ENCODE peak calls at places on chromosome 17, in ten cellular contexts. N, R, Q, M, H, G, L, Z, C and K are unnamed samples.

GRCh38 chr17:81390436-81391214 is 4.6 kb upstream of the BAHCC1 start:
- DNase-seq in Q (no peak), G (no peak), H (no peak), C (no peak), Z (no peak), N (no peak), M (no peak), R (no peak), L (no peak), K (no peak)

GRCh38 chr17:27585792-27586191 is 45.2 kb upstream of the LGALS9 start:
- DNase-seq in Z (no peak), H (no peak), R (no peak), C (no peak), L (no peak), M (no peak), Q (no peak), G (no peak), N (no peak), K (no peak)

GRCh38 chr17:17057057-17057551 is 14.8 kb downstream of the MPRIP start:
- DNase-seq in L (no peak), H (no peak), R (no peak), N (no peak), Q (no peak), M (no peak), Z (no peak), C (no peak), G (no peak), K (no peak)

GRCh38 chr17:45775576-45776011 is 8.5 kb upstream of the CRHR1 start:
- DNase-seq in Z (no peak), R (no peak), N (peak; percentile 60), L (no peak), Q (no peak), M (no peak), H (peak; percentile 84), G (peak; percentile 9), C (peak; percentile 54), K (peak; percentile 93)

GRCh38 chr17:3688852-3689261 is 7.1 kb downstream of the P2RX5 start:
- DNase-seq in H (no peak), M (no peak), L (no peak), Z (no peak), C (no peak), N (no peak), G (no peak), R (no peak), Q (no peak), K (peak; percentile 59)

GRCh38 chr17:36858119-36859002 is 78.9 kb upstream of the LHX1 start:
- DNase-seq in M (no peak), C (peak; percentile 14), G (peak; percentile 47), R (no peak), L (no peak), Z (no peak), H (no peak), Q (no peak), N (no peak), K (no peak)

GRCh38 chr17:48985436-48986245 is 11.5 kb upstream of the IGF2BP1 start:
- DNase-seq in C (no peak), N (no peak), Q (no peak), M (no peak), R (no peak), Z (no peak), G (no peak), H (no peak), L (no peak), K (no peak)

GRCh38 chr17:29664743-29665479 is 42.2 kb upstream of the CORO6 start:
- DNase-seq in L (no peak), H (no peak), Q (no peak), G (peak; percentile 82), N (no peak), C (peak; percentile 42), M (no peak), R (no peak), Z (no peak), K (no peak)

GRCh38 chr17:40646791-40647548 is 648 bp downstream of the SMARCE1 start:
- DNase-seq in H (no peak), Q (no peak), G (peak; percentile 2), C (no peak), M (no peak), R (no peak), L (no peak), Z (no peak), N (no peak), K (no peak)

GRCh38 chr17:50203086-50203485 is 1.7 kb upstream of the COL1A1 start:
- DNase-seq in M (no peak), G (no peak), R (no peak), C (peak; percentile 23), H (no peak), Q (no peak), Z (no peak), L (no peak), N (no peak), K (peak; percentile 57)

GRCh38 chr17:82972836-82973372 is 106.5 kb upstream of the METRNL start:
- DNase-seq in Q (no peak), C (no peak), N (no peak), M (no peak), H (no peak), L (no peak), R (no peak), G (no peak), Z (no peak), K (no peak)

GRCh38 chr17:59329558-59330313 is 1.7 kb upstream of the YPEL2 start:
- DNase-seq in C (peak; percentile 82), L (no peak), R (peak; percentile 60), H (peak; percentile 60), G (peak; percentile 44), N (peak; percentile 39), Z (no peak), Q (no peak), M (peak; percentile 59), K (no peak)

GRCh38 chr17:29760771-29761682 is 138.3 kb upstream of the CORO6 start:
- DNase-seq in H (peak; percentile 97), L (peak; percentile 29), M (peak; percentile 74), Q (peak; percentile 78), C (peak; percentile 96), N (peak; percentile 94), Z (peak; percentile 49), R (no peak), G (peak; percentile 82), K (peak; percentile 96)

GRCh38 chr17:68453991-68454665 is 3.2 kb downstream of the WIPI1 start:
- DNase-seq in C (no peak), R (no peak), Z (no peak), H (no peak), M (no peak), L (no peak), N (no peak), Q (no peak), G (no peak), K (no peak)

GRCh38 chr17:42944211-42944610 is 20.0 kb downstream of the AARSD1 start:
- DNase-seq in R (no peak), L (no peak), N (no peak), M (no peak), Z (no peak), C (no peak), Q (no peak), G (no peak), H (no peak), K (no peak)

GRCh38 chr17:79508291-79508716 is 102.5 kb downstream of the RBFOX3 start:
- DNase-seq in L (no peak), M (no peak), Z (no peak), C (no peak), R (no peak), H (no peak), N (no peak), G (no peak), Q (no peak), K (no peak)

GRCh38 chr17:18315498-18316360 is 636 bp downstream of the SMCR8 start:
- DNase-seq in Q (no peak), H (no peak), Z (no peak), R (no peak), M (no peak), G (peak; percentile 9), L (no peak), N (no peak), C (no peak), K (peak; percentile 49)

GRCh38 chr17:78144146-78144719 is 2.0 kb upstream of the C17orf99 start:
- DNase-seq in C (peak; percentile 76), L (no peak), N (peak; percentile 90), G (peak; percentile 65), R (no peak), Q (peak; percentile 65), H (peak; percentile 94), Z (no peak), M (peak; percentile 80), K (peak; percentile 94)

GRCh38 chr17:4583796-4584124 is 569 bp upstream of the SMTNL2 start:
- DNase-seq in H (peak; percentile 61), M (no peak), G (no peak), C (peak; percentile 41), Q (no peak), L (peak; percentile 31), R (no peak), N (no peak), Z (no peak), K (no peak)

GRCh38 chr17:7951143-7951792 is 19.3 kb downstream of the CNTROB start:
- DNase-seq in R (no peak), Z (no peak), M (no peak), L (no peak), H (no peak), N (no peak), C (no peak), Q (no peak), G (no peak), K (no peak)

GRCh38 chr17:17876959-17877547 is 40.3 kb upstream of the SREBF1 start:
- DNase-seq in Z (no peak), R (no peak), Q (peak; percentile 51), C (no peak), M (no peak), N (peak; percentile 39), G (no peak), L (no peak), H (peak; percentile 66), K (peak; percentile 89)

GRCh38 chr17:45255358-45255757 is 6.5 kb downstream of the SPATA32 start:
- DNase-seq in N (no peak), R (no peak), M (no peak), H (no peak), Z (no peak), Q (no peak), L (no peak), C (no peak), G (no peak), K (peak; percentile 66)

GRCh38 chr17:74736423-74737298 is at the start of gene RAB37:
- DNase-seq in Q (no peak), G (no peak), N (peak; percentile 62), C (no peak), L (no peak), M (no peak), R (no peak), H (peak; percentile 77), Z (no peak), K (no peak)

GRCh38 chr17:49249292-49249794 is 18.8 kb upstream of the PHOSPHO1 start:
- DNase-seq in Z (no peak), L (no peak), H (peak; percentile 77), M (no peak), R (no peak), Q (no peak), N (peak; percentile 60), C (peak; percentile 77), G (no peak), K (peak; percentile 80)

GRCh38 chr17:81387235-81388060 is 7.8 kb upstream of the BAHCC1 start:
- DNase-seq in H (peak; percentile 71), L (no peak), G (no peak), R (peak; percentile 31), M (no peak), Q (peak; percentile 77), Z (no peak), N (peak; percentile 66), C (peak; percentile 76), K (peak; percentile 91)

GRCh38 chr17:39564201-39564828 is 43.4 kb downstream of the NEUROD2 start:
- DNase-seq in M (peak; percentile 31), Q (no peak), N (no peak), C (no peak), G (no peak), H (no peak), Z (no peak), R (no peak), L (no peak), K (no peak)

GRCh38 chr17:17420561-17421269 is 56.1 kb upstream of the MED9 start:
- DNase-seq in M (no peak), G (no peak), H (peak; percentile 86), L (no peak), Z (peak; percentile 66), C (no peak), N (peak; percentile 85), Q (no peak), R (no peak), K (peak; percentile 96)

GRCh38 chr17:10754861-10755591 is 25.2 kb upstream of the TMEM220 start:
- DNase-seq in Z (no peak), L (no peak), G (no peak), M (no peak), H (no peak), N (no peak), R (no peak), C (peak; percentile 17), Q (no peak), K (no peak)